ENCODE peak calls at places on chromosomes 4 and X, in nine cellular contexts. K is heart left ventricle, V is lower leg skin, J is spleen, L is NB4, I is gastrocnemius medialis, G is HCT116, H is ovary, A is transverse colon. D is an unnamed sample.
A peak's percentile ranks its signal among the peaks of the same experiment; 100 is the strongest.

GRCh38 chrX:111348363-111348927 is 63.5 kb downstream of the DCX start:
- DNase-seq in K (no peak), V (no peak), J (no peak), L (no peak), I (no peak), G (no peak), H (no peak), A (no peak), D (no peak)

GRCh38 chr4:67820903-67821302 is 62.9 kb downstream of the TMPRSS11D start:
- DNase-seq in K (no peak), V (no peak), J (no peak), L (no peak), I (no peak), G (no peak), H (no peak), A (no peak), D (no peak)

GRCh38 chrX:357693-358471 is 28.8 kb downstream of the PPP2R3B start:
- DNase-seq in K (no peak), V (no peak), J (peak; percentile 78), L (peak; percentile 72), I (no peak), G (no peak), H (no peak), A (no peak), D (no peak)

GRCh38 chr4:5338511-5338910 is 287.2 kb downstream of the STK32B start:
- DNase-seq in K (no peak), V (no peak), J (no peak), L (no peak), I (no peak), G (no peak), H (no peak), A (no peak), D (no peak)

GRCh38 chrX:1249101-1249887 is 19.3 kb upstream of the CSF2RA start:
- DNase-seq in K (peak; percentile 75), V (peak; percentile 86), J (peak; percentile 90), L (peak; percentile 96), I (peak; percentile 13), G (no peak), H (no peak), A (peak; percentile 24), D (peak; percentile 15)

GRCh38 chr4:93710101-93710846 is 118.3 kb upstream of the ATOH1 start:
- DNase-seq in K (no peak), V (no peak), J (no peak), L (peak; percentile 8), I (no peak), G (peak; percentile 35), H (no peak), A (no peak), D (no peak)

GRCh38 chr4:38562751-38563198 is 101.2 kb upstream of the KLF3 start:
- DNase-seq in K (no peak), V (no peak), J (no peak), L (peak; percentile 20), I (peak; percentile 7), G (no peak), H (no peak), A (peak; percentile 33), D (peak; percentile 17)

GRCh38 chr4:81512945-81513584 is 41.4 kb upstream of the RASGEF1B start:
- DNase-seq in K (no peak), V (no peak), J (peak; percentile 71), L (no peak), I (no peak), G (no peak), H (no peak), A (no peak), D (no peak)

GRCh38 chrX:81301877-81302276 is 100.0 kb downstream of the SH3BGRL start:
- DNase-seq in K (no peak), V (no peak), J (no peak), L (no peak), I (no peak), G (no peak), H (no peak), A (no peak), D (no peak)

GRCh38 chrX:40155617-40156471 is 58.1 kb upstream of the BCOR start:
- DNase-seq in K (no peak), V (no peak), J (no peak), L (no peak), I (no peak), G (no peak), H (peak; percentile 63), A (no peak), D (peak; percentile 42)

GRCh38 chr4:24588216-24588954 is 4.0 kb upstream of the DHX15 start:
- DNase-seq in K (no peak), V (no peak), J (no peak), L (no peak), I (no peak), G (no peak), H (no peak), A (no peak), D (no peak)

GRCh38 chr4:110793381-110793801 is 170.5 kb upstream of the PITX2 start:
- DNase-seq in K (no peak), V (no peak), J (no peak), L (no peak), I (no peak), G (peak; percentile 4), H (no peak), A (no peak), D (no peak)

GRCh38 chrX:41259516-41259915 is 74.4 kb upstream of the DDX3X start:
- DNase-seq in K (no peak), V (no peak), J (no peak), L (no peak), I (no peak), G (no peak), H (peak; percentile 47), A (no peak), D (no peak)

GRCh38 chrX:128929281-128930057 is 593.8 kb downstream of the SMARCA1 start:
- DNase-seq in K (no peak), V (no peak), J (no peak), L (no peak), I (no peak), G (no peak), H (no peak), A (peak; percentile 33), D (no peak)

DNA sequence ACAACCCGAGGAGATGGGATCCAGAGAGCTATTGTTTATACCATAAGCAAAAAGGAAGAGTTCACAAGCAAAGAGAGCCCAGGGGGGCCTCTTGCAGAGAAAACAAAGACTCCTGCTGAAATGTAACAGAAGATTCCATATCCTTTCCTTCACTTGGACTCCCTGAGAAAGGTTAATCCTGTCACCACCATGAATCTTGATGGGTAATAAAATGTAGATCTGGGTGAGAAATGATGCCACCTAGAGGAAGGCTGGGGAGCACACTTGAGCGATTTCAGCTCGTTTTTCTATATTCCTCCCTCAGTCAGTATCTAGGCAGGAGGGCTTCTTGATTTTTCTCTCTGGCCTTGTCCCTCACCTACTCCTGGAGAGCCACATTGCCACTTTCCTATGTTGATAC is 10.2 kb upstream of the KCNE5 start:
- DNase-seq in K (no peak), V (no peak), J (no peak), L (peak; percentile 50), I (no peak), G (no peak), H (no peak), A (no peak), D (no peak)
- TF ChIP-seq CTCF in K (peak; percentile 40), V (no peak), J (peak; percentile 37), L (peak; percentile 40), I (no peak), G (no peak), H (no peak), A (peak; percentile 30), D (no peak)

DNA sequence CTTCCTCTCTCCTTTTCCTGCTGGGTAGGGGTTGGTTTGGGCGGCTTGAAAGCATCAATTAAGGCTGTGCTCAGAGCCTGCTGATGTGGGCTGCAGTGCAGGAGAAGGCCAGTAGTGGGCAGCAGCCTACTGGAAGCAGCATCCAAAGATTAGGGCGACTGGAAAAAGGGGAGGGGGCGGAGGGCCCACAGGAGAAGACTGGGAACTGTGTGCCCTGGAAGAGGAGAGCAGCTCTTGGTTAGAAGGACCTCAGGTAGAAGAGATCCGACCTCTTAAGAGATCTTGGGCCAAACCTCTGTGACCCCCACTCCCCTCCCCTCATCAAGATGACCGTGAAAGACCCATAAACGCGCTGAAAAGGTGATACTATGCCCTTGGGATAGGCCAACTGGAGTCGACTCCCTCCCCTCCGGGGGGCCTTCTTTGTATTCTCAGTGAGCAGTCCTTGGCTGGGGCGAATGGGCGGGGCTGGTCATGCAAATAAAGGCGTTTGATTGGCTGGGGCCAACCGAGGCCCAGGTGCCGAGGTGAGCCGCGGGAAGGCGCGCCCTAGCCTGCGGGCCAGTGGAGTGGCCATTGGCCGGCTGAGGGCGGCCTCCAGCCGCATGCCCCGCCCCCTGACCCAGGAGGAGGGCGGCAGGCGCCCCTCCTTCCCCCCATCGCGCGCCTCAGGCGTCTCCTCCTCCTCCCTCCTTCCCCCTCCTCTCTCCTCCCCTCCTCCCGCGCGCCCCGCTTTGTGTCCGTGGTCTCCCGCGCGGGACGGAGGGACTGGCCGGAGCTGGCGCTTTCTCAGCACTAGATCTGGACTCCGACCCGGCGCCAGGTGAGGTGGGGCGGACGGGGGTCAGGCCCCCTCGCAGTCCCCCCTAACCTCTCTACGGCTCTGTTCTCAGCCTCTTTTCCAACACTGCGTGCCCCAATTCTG is 10.1 kb downstream of the DLG3 start:
- DNase-seq in K (peak; percentile 78), V (no peak), J (peak; percentile 87), L (peak; percentile 56), I (no peak), G (peak; percentile 82), H (peak; percentile 85), A (peak; percentile 91), D (peak; percentile 75)
- TF ChIP-seq POLR2A in K (no peak), V (no peak), J (no peak), L (no peak), I (no peak), G (no peak), H (no peak), A (peak; percentile 44), D (no peak)

DNA sequence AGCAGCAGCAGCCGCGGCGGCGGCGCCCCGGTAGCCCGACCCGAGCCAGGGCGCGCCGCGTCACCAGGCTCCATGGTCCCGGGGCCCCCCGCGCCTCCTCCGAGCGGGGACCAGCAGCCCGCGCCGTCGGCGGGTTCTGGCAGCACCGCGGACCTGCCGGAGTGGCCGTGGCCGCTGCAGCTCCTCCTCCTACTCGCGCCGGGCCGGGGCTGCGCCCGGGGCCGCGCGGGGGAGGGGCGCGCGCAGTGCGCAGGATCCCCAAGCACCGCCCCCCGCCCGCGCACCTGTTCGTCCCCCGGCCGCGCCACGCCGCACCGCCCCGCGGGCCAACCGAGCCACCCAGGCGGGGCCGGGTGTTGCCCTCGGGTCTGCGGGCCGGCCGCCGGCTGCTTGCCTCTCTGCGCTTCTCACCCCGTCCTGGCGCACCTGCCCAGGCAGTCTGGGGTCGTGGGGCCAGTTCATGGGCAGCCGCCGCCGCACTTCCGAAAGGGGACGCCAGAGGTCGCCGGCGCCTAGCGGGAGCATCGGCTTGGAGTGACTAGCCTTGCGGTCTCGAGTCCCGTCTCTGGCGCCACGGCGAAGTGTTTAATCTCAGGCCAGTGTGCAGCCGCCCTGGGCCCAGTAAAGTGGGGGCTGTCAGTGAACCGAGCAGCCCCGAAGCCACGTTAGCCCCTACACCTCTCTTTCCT is at the start of gene SLC9A7:
- DNase-seq in K (peak; percentile 87), V (peak; percentile 95), J (peak; percentile 95), L (peak; percentile 84), I (peak; percentile 20), G (peak; percentile 59), H (peak; percentile 88), A (peak; percentile 78), D (peak; percentile 72)
- TF ChIP-seq CTCF in K (peak; percentile 84), V (peak; percentile 28), J (peak; percentile 81), L (peak; percentile 59), I (peak; percentile 83), G (peak; percentile 65), H (peak; percentile 86), A (peak; percentile 73), D (peak; percentile 53)

GRCh38 chr4:30855232-30855631 is 135.1 kb downstream of the PCDH7 start:
- DNase-seq in K (no peak), V (no peak), J (no peak), L (no peak), I (no peak), G (no peak), H (no peak), A (no peak), D (no peak)
- TF ChIP-seq POLR2A in K (no peak), V (no peak), J (no peak), L (no peak), I (no peak), G (no peak), H (no peak), A (no peak), D (no peak)